ENCODE peak calls at places on chromosomes 4 and X, in nine cellular contexts. One of them, this sample, is unnamed.

GRCh38 chr4:68577590-68577989 is 1.5 kb upstream of the UGT2B17 start:
- DNase-seq in activated CD4-positive, alpha-beta T cell treated with anti-CD3 and anti-CD28 coated beads, Interleukin-2, amount 50 U/mL, for 1 hour: no peak
- DNase-seq in adipocyte: no peak
- DNase-seq in fibroblast of mammary gland: no peak
- DNase-seq in kidney glomerular epithelial cell: no peak
- DNase-seq in PC-3: no peak
- DNase-seq in lower leg skin: no peak
- DNase-seq in activated CD8-positive, alpha-beta T cell treated with anti-CD3 and anti-CD28 coated beads for 36 hours: no peak
- DNase-seq in effector CD4-positive, alpha-beta T cell: no peak
- DNase-seq in this sample: no peak

GRCh38 chr4:113050361-113050760 is 908 bp downstream of the ANK2 start:
- DNase-seq in activated CD4-positive, alpha-beta T cell treated with anti-CD3 and anti-CD28 coated beads, Interleukin-2, amount 50 U/mL, for 1 hour: no peak
- DNase-seq in adipocyte: no peak
- DNase-seq in fibroblast of mammary gland: no peak
- DNase-seq in kidney glomerular epithelial cell: no peak
- DNase-seq in PC-3: no peak
- DNase-seq in lower leg skin: no peak
- DNase-seq in activated CD8-positive, alpha-beta T cell treated with anti-CD3 and anti-CD28 coated beads for 36 hours: no peak
- DNase-seq in effector CD4-positive, alpha-beta T cell: no peak
- DNase-seq in this sample: no peak

GRCh38 chr4:2867758-2868491 is 24.3 kb downstream of the ADD1 start:
- DNase-seq in activated CD4-positive, alpha-beta T cell treated with anti-CD3 and anti-CD28 coated beads, Interleukin-2, amount 50 U/mL, for 1 hour: no peak
- DNase-seq in adipocyte: peak
- DNase-seq in fibroblast of mammary gland: no peak
- DNase-seq in kidney glomerular epithelial cell: peak
- DNase-seq in PC-3: no peak
- DNase-seq in lower leg skin: no peak
- DNase-seq in activated CD8-positive, alpha-beta T cell treated with anti-CD3 and anti-CD28 coated beads for 36 hours: no peak
- DNase-seq in effector CD4-positive, alpha-beta T cell: no peak
- DNase-seq in this sample: no peak

GRCh38 chrX:148593146-148593545 is 92.7 kb downstream of the AFF2 start:
- DNase-seq in activated CD4-positive, alpha-beta T cell treated with anti-CD3 and anti-CD28 coated beads, Interleukin-2, amount 50 U/mL, for 1 hour: no peak
- DNase-seq in adipocyte: no peak
- DNase-seq in fibroblast of mammary gland: no peak
- DNase-seq in kidney glomerular epithelial cell: no peak
- DNase-seq in PC-3: no peak
- DNase-seq in lower leg skin: no peak
- DNase-seq in activated CD8-positive, alpha-beta T cell treated with anti-CD3 and anti-CD28 coated beads for 36 hours: no peak
- DNase-seq in effector CD4-positive, alpha-beta T cell: no peak
- DNase-seq in this sample: no peak

GRCh38 chr4:43481526-43481925 is 589.0 kb downstream of the GRXCR1 start:
- DNase-seq in activated CD4-positive, alpha-beta T cell treated with anti-CD3 and anti-CD28 coated beads, Interleukin-2, amount 50 U/mL, for 1 hour: no peak
- DNase-seq in adipocyte: no peak
- DNase-seq in fibroblast of mammary gland: no peak
- DNase-seq in kidney glomerular epithelial cell: no peak
- DNase-seq in PC-3: no peak
- DNase-seq in lower leg skin: no peak
- DNase-seq in activated CD8-positive, alpha-beta T cell treated with anti-CD3 and anti-CD28 coated beads for 36 hours: no peak
- DNase-seq in effector CD4-positive, alpha-beta T cell: no peak
- DNase-seq in this sample: no peak

GRCh38 chr4:53943345-53944085 is 120.9 kb downstream of the CHIC2 start:
- DNase-seq in activated CD4-positive, alpha-beta T cell treated with anti-CD3 and anti-CD28 coated beads, Interleukin-2, amount 50 U/mL, for 1 hour: no peak
- DNase-seq in adipocyte: peak
- DNase-seq in fibroblast of mammary gland: peak
- DNase-seq in kidney glomerular epithelial cell: peak
- DNase-seq in PC-3: peak
- DNase-seq in lower leg skin: no peak
- DNase-seq in activated CD8-positive, alpha-beta T cell treated with anti-CD3 and anti-CD28 coated beads for 36 hours: no peak
- DNase-seq in effector CD4-positive, alpha-beta T cell: no peak
- DNase-seq in this sample: peak

GRCh38 chr4:61298178-61298740 is 98.1 kb downstream of the ADGRL3 start:
- DNase-seq in activated CD4-positive, alpha-beta T cell treated with anti-CD3 and anti-CD28 coated beads, Interleukin-2, amount 50 U/mL, for 1 hour: no peak
- DNase-seq in adipocyte: no peak
- DNase-seq in fibroblast of mammary gland: no peak
- DNase-seq in kidney glomerular epithelial cell: no peak
- DNase-seq in PC-3: no peak
- DNase-seq in lower leg skin: no peak
- DNase-seq in activated CD8-positive, alpha-beta T cell treated with anti-CD3 and anti-CD28 coated beads for 36 hours: no peak
- DNase-seq in effector CD4-positive, alpha-beta T cell: no peak
- DNase-seq in this sample: no peak

GRCh38 chrX:29903365-29903764 is 312.0 kb upstream of the MAGEB2 start:
- DNase-seq in activated CD4-positive, alpha-beta T cell treated with anti-CD3 and anti-CD28 coated beads, Interleukin-2, amount 50 U/mL, for 1 hour: no peak
- DNase-seq in adipocyte: peak
- DNase-seq in fibroblast of mammary gland: peak
- DNase-seq in kidney glomerular epithelial cell: no peak
- DNase-seq in PC-3: peak
- DNase-seq in lower leg skin: no peak
- DNase-seq in activated CD8-positive, alpha-beta T cell treated with anti-CD3 and anti-CD28 coated beads for 36 hours: no peak
- DNase-seq in effector CD4-positive, alpha-beta T cell: no peak
- DNase-seq in this sample: peak

GRCh38 chrX:108772549-108772948 is 36.2 kb upstream of the IRS4 start:
- DNase-seq in activated CD4-positive, alpha-beta T cell treated with anti-CD3 and anti-CD28 coated beads, Interleukin-2, amount 50 U/mL, for 1 hour: no peak
- DNase-seq in adipocyte: no peak
- DNase-seq in fibroblast of mammary gland: no peak
- DNase-seq in kidney glomerular epithelial cell: no peak
- DNase-seq in PC-3: no peak
- DNase-seq in lower leg skin: no peak
- DNase-seq in activated CD8-positive, alpha-beta T cell treated with anti-CD3 and anti-CD28 coated beads for 36 hours: no peak
- DNase-seq in effector CD4-positive, alpha-beta T cell: no peak
- DNase-seq in this sample: no peak

GRCh38 chrX:114611018-114611619 is 27.2 kb downstream of the HTR2C start:
- DNase-seq in activated CD4-positive, alpha-beta T cell treated with anti-CD3 and anti-CD28 coated beads, Interleukin-2, amount 50 U/mL, for 1 hour: no peak
- DNase-seq in adipocyte: peak
- DNase-seq in fibroblast of mammary gland: peak
- DNase-seq in kidney glomerular epithelial cell: peak
- DNase-seq in PC-3: peak
- DNase-seq in lower leg skin: no peak
- DNase-seq in activated CD8-positive, alpha-beta T cell treated with anti-CD3 and anti-CD28 coated beads for 36 hours: peak
- DNase-seq in effector CD4-positive, alpha-beta T cell: peak
- DNase-seq in this sample: peak

GRCh38 chr4:170025523-170026252 is 507 bp downstream of the MFAP3L start:
- DNase-seq in activated CD4-positive, alpha-beta T cell treated with anti-CD3 and anti-CD28 coated beads, Interleukin-2, amount 50 U/mL, for 1 hour: peak
- DNase-seq in adipocyte: peak
- DNase-seq in fibroblast of mammary gland: peak
- DNase-seq in kidney glomerular epithelial cell: no peak
- DNase-seq in PC-3: no peak
- DNase-seq in lower leg skin: no peak
- DNase-seq in activated CD8-positive, alpha-beta T cell treated with anti-CD3 and anti-CD28 coated beads for 36 hours: peak
- DNase-seq in effector CD4-positive, alpha-beta T cell: no peak
- DNase-seq in this sample: no peak

GRCh38 chr4:159238631-159239030 is 135.8 kb downstream of the RAPGEF2 start:
- DNase-seq in activated CD4-positive, alpha-beta T cell treated with anti-CD3 and anti-CD28 coated beads, Interleukin-2, amount 50 U/mL, for 1 hour: no peak
- DNase-seq in adipocyte: peak
- DNase-seq in fibroblast of mammary gland: no peak
- DNase-seq in kidney glomerular epithelial cell: no peak
- DNase-seq in PC-3: peak
- DNase-seq in lower leg skin: no peak
- DNase-seq in activated CD8-positive, alpha-beta T cell treated with anti-CD3 and anti-CD28 coated beads for 36 hours: no peak
- DNase-seq in effector CD4-positive, alpha-beta T cell: no peak
- DNase-seq in this sample: no peak

This sample was measured in HTR-8/SVneo.